ENCODE peak calls at places on chromosome 5, in seven cellular contexts. T, V, D, I, B, M and Q are unnamed samples.

GRCh38 chr5:156819967-156820581 is 30.0 kb upstream of the PPP1R2B start:
- DNase-seq in T (no peak), V (no peak), D (no peak), I (no peak), B (no peak), M (peak), Q (no peak)

GRCh38 chr5:35031276-35031675 is 16.5 kb downstream of the AGXT2 start:
- DNase-seq in T (no peak), V (no peak), D (no peak), I (no peak), B (no peak), M (no peak), Q (no peak)

GRCh38 chr5:129716235-129717030 is 31.5 kb upstream of the MINAR2 start:
- DNase-seq in T (no peak), V (no peak), D (no peak), I (no peak), B (no peak), M (no peak), Q (no peak)

GRCh38 chr5:17916451-17916850 is 282.2 kb downstream of the TAF11L14 start:
- DNase-seq in T (no peak), V (no peak), D (no peak), I (no peak), B (no peak), M (no peak), Q (no peak)

GRCh38 chr5:61964199-61964598 is 341.8 kb upstream of the KIF2A start:
- DNase-seq in T (no peak), V (no peak), D (no peak), I (no peak), B (no peak), M (no peak), Q (no peak)

GRCh38 chr5:141876628-141877477 is 1.4 kb downstream of the PCDH1 start:
- DNase-seq in T (peak), V (peak), D (no peak), I (no peak), B (no peak), M (peak), Q (no peak)

GRCh38 chr5:158921441-158922262 is 178.1 kb downstream of the EBF1 start:
- DNase-seq in T (no peak), V (no peak), D (no peak), I (no peak), B (no peak), M (no peak), Q (no peak)

GRCh38 chr5:115948013-115948605 is 14.2 kb upstream of the LVRN start:
- DNase-seq in T (no peak), V (no peak), D (no peak), I (no peak), B (no peak), M (no peak), Q (no peak)

GRCh38 chr5:5800801-5801761 is 378.6 kb downstream of the ICE1 start:
- DNase-seq in T (no peak), V (no peak), D (no peak), I (no peak), B (no peak), M (no peak), Q (no peak)

GRCh38 chr5:12658871-12659446 is 754.7 kb upstream of the CTNND2 start:
- DNase-seq in T (no peak), V (no peak), D (no peak), I (no peak), B (no peak), M (no peak), Q (no peak)

GRCh38 chr5:138653502-138653901 is 78.3 kb upstream of the HSPA9 start:
- DNase-seq in T (no peak), V (no peak), D (no peak), I (peak), B (no peak), M (no peak), Q (no peak)

GRCh38 chr5:130164966-130165365 is 260.7 kb downstream of the CHSY3 start:
- DNase-seq in T (no peak), V (no peak), D (no peak), I (no peak), B (no peak), M (no peak), Q (no peak)

GRCh38 chr5:34868736-34869135 is 29.8 kb downstream of the TTC23L start:
- DNase-seq in T (no peak), V (no peak), D (no peak), I (no peak), B (no peak), M (no peak), Q (no peak)

GRCh38 chr5:52997424-52997823 is 8.3 kb downstream of the ITGA2 start:
- DNase-seq in T (no peak), V (no peak), D (no peak), I (no peak), B (no peak), M (no peak), Q (no peak)

GRCh38 chr5:163705983-163706771 is 200.8 kb downstream of the MAT2B start:
- DNase-seq in T (no peak), V (no peak), D (no peak), I (no peak), B (no peak), M (no peak), Q (no peak)

GRCh38 chr5:132190161-132190817 is 37.4 kb downstream of the P4HA2 start:
- DNase-seq in T (peak), V (no peak), D (no peak), I (peak), B (no peak), M (no peak), Q (no peak)

GRCh38 chr5:149053027-149053705 is 9.7 kb downstream of the SH3TC2 start:
- DNase-seq in T (peak), V (no peak), D (no peak), I (no peak), B (no peak), M (no peak), Q (no peak)

GRCh38 chr5:150624334-150625163 is 15.9 kb upstream of the SYNPO start:
- DNase-seq in T (no peak), V (no peak), D (no peak), I (no peak), B (no peak), M (peak), Q (no peak)

GRCh38 chr5:154811653-154812465 is 38.5 kb downstream of the FAXDC2 start:
- DNase-seq in T (peak), V (peak), D (no peak), I (peak), B (peak), M (peak), Q (no peak)

GRCh38 chr5:152844713-152845112 is 439.6 kb upstream of the NMUR2 start:
- DNase-seq in T (no peak), V (no peak), D (no peak), I (no peak), B (no peak), M (no peak), Q (no peak)

GRCh38 chr5:1431021-1431811 is 14.0 kb downstream of the SLC6A3 start:
- DNase-seq in T (no peak), V (peak), D (peak), I (no peak), B (peak), M (no peak), Q (no peak)

GRCh38 chr5:39461007-39461682 is 36.4 kb upstream of the DAB2 start:
- DNase-seq in T (no peak), V (peak), D (no peak), I (no peak), B (peak), M (peak), Q (no peak)

GRCh38 chr5:137564475-137564961 is 65.4 kb upstream of the SPOCK1 start:
- DNase-seq in T (no peak), V (no peak), D (no peak), I (no peak), B (no peak), M (no peak), Q (no peak)

GRCh38 chr5:999724-1000123 is 8.9 kb upstream of the NKD2 start:
- DNase-seq in T (no peak), V (peak), D (no peak), I (no peak), B (peak), M (no peak), Q (no peak)

GRCh38 chr5:1152156-1152555 is 40.3 kb upstream of the SLC12A7 start:
- DNase-seq in T (no peak), V (no peak), D (no peak), I (no peak), B (no peak), M (no peak), Q (no peak)

GRCh38 chr5:4374866-4375265 is 765.3 kb upstream of the ADAMTS16 start:
- DNase-seq in T (no peak), V (no peak), D (no peak), I (no peak), B (no peak), M (no peak), Q (no peak)

GRCh38 chr5:137296213-137296702 is 202.9 kb downstream of the SPOCK1 start:
- DNase-seq in T (no peak), V (no peak), D (no peak), I (no peak), B (no peak), M (no peak), Q (no peak)

GRCh38 chr5:173246135-173246495 is 11.1 kb upstream of the NKX2-5 start:
- DNase-seq in T (no peak), V (no peak), D (no peak), I (no peak), B (no peak), M (no peak), Q (no peak)

GRCh38 chr5:53100606-53101005 is 9.0 kb downstream of the MOCS2 start:
- DNase-seq in T (no peak), V (no peak), D (no peak), I (no peak), B (no peak), M (no peak), Q (no peak)

GRCh38 chr5:174317261-174317894 is 271.9 kb downstream of the NSG2 start:
- DNase-seq in T (no peak), V (peak), D (peak), I (no peak), B (peak), M (no peak), Q (no peak)

GRCh38 chr5:111774525-111774924 is 17.5 kb upstream of the NREP start:
- DNase-seq in T (peak), V (no peak), D (no peak), I (no peak), B (no peak), M (peak), Q (no peak)

GRCh38 chr5:126858441-126858840 is 81.5 kb downstream of the LMNB1 start:
- DNase-seq in T (no peak), V (no peak), D (no peak), I (no peak), B (no peak), M (no peak), Q (no peak)

GRCh38 chr5:112977440-112977861 is 853 bp downstream of the DCP2 start:
- DNase-seq in T (no peak), V (no peak), D (no peak), I (no peak), B (no peak), M (no peak), Q (no peak)

GRCh38 chr5:1065891-1066650 is 45.8 kb downstream of the SLC12A7 start:
- DNase-seq in T (no peak), V (no peak), D (no peak), I (no peak), B (no peak), M (no peak), Q (no peak)

GRCh38 chr5:60010328-60010727 is 116.8 kb upstream of the PDE4D start:
- DNase-seq in T (no peak), V (no peak), D (no peak), I (no peak), B (no peak), M (no peak), Q (no peak)

GRCh38 chr5:103474671-103475070 is 87.9 kb downstream of the NUDT12 start:
- DNase-seq in T (no peak), V (no peak), D (no peak), I (no peak), B (no peak), M (no peak), Q (no peak)

GRCh38 chr5:164013077-164013670 is 507.8 kb downstream of the MAT2B start:
- DNase-seq in T (peak), V (peak), D (no peak), I (peak), B (peak), M (peak), Q (no peak)

GRCh38 chr5:180380856-180381255 is 27.7 kb upstream of the GFPT2 start:
- DNase-seq in T (no peak), V (no peak), D (no peak), I (no peak), B (peak), M (no peak), Q (no peak)

GRCh38 chr5:56910123-56910951 is 941 bp downstream of the SETD9 start:
- DNase-seq in T (peak), V (peak), D (peak), I (no peak), B (peak), M (peak), Q (no peak)
- TF ChIP-seq POLR2A in T (no peak), V (peak), D (no peak), I (no peak), B (peak), M (peak), Q (peak)

GRCh38 chr5:89211836-89212235 is 328.9 kb upstream of the MEF2C start:
- DNase-seq in T (no peak), V (no peak), D (no peak), I (no peak), B (no peak), M (no peak), Q (no peak)
- H3K27ac ChIP-seq in T (no peak), V (no peak), D (no peak), I (no peak), B (no peak), M (no peak), Q (no peak)

GRCh38 chr5:74915488-74915887 is 49.3 kb upstream of the FAM169A start:
- DNase-seq in T (no peak), V (no peak), D (no peak), I (no peak), B (no peak), M (no peak), Q (no peak)

GRCh38 chr5:74916831-74917710 is 50.9 kb upstream of the FAM169A start:
- DNase-seq in T (no peak), V (no peak), D (no peak), I (no peak), B (no peak), M (no peak), Q (no peak)

GRCh38 chr5:74919041-74919440 is 52.9 kb upstream of the FAM169A start:
- DNase-seq in T (no peak), V (no peak), D (no peak), I (no peak), B (no peak), M (no peak), Q (no peak)

GRCh38 chr5:74919487-74919886 is 53.3 kb upstream of the FAM169A start:
- DNase-seq in T (peak), V (no peak), D (no peak), I (peak), B (no peak), M (no peak), Q (no peak)

DNA sequence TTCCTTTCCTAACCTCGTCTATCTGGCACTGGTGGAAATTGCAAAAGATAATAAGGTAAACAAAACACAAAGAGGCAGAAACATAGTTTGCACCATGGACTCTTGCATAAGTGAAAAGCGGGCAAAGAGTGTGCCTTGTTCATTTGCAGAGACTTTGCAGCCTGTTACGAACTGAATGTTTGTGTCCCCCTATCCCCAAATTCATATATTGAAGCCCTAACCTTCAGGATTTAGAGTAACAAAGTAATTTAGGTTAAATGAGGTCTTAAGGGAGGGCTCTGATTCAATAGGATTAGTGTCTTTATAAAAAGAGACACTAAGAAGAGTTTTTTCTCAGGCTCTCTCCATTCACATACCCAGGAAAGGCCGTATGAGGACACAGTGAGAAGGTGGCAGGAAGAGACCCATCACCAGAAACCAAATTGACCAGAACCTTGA is 52.1 kb upstream of the FAM169A start:
- DNase-seq in T (no peak), V (no peak), D (no peak), I (no peak), B (no peak), M (no peak), Q (no peak)
- TF ChIP-seq POLR2A in T (no peak), V (no peak), D (no peak), I (no peak), B (no peak), M (no peak), Q (no peak)

GRCh38 chr5:42564689-42565356 is 141.6 kb downstream of the GHR start:
- DNase-seq in T (no peak), V (no peak), D (no peak), I (no peak), B (no peak), M (no peak), Q (no peak)

GRCh38 chr5:42569953-42570548 is 146.8 kb downstream of the GHR start:
- DNase-seq in T (no peak), V (no peak), D (no peak), I (no peak), B (no peak), M (no peak), Q (no peak)

GRCh38 chr5:42569325-42569724 is 146.1 kb downstream of the GHR start:
- DNase-seq in T (no peak), V (no peak), D (no peak), I (no peak), B (no peak), M (no peak), Q (no peak)

GRCh38 chr5:42570946-42571625 is 147.8 kb downstream of the GHR start:
- DNase-seq in T (no peak), V (no peak), D (no peak), I (no peak), B (no peak), M (no peak), Q (no peak)

DNA sequence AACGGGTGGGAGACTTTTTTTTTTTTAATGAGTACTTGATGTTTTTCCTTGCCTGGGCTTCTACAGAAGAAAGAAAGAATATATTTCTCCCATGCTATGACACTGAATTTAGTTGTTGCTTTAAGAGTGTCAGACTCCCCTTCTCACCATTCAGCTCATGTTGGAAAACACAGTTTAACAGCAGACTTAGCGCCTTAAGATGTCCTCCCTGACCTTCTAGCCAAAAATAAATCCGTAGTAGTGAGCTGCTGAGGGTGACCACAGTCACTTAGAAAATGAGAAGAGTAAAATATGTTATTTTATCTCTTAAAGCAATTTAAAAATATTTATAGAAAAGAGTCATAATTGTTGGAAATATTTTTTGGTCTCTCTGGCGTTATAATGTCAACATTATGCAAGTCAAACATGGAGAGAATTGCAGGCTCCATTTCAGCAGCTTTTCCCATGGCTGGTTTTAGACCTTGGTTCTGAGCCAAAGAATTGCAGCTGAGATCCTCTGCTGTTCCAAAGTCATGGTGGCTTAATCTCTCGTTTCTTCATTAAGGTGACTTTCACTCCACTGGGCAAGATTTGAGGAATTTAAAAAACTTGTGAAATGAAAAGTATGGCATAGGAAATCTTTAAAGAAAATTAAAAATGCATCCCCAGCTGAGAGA is 143.5 kb downstream of the GHR start:
- DNase-seq in T (no peak), V (no peak), D (no peak), I (no peak), B (no peak), M (no peak), Q (no peak)
- H3K27ac ChIP-seq in T (no peak), V (no peak), D (no peak), I (no peak), B (peak), M (peak), Q (peak)

DNA sequence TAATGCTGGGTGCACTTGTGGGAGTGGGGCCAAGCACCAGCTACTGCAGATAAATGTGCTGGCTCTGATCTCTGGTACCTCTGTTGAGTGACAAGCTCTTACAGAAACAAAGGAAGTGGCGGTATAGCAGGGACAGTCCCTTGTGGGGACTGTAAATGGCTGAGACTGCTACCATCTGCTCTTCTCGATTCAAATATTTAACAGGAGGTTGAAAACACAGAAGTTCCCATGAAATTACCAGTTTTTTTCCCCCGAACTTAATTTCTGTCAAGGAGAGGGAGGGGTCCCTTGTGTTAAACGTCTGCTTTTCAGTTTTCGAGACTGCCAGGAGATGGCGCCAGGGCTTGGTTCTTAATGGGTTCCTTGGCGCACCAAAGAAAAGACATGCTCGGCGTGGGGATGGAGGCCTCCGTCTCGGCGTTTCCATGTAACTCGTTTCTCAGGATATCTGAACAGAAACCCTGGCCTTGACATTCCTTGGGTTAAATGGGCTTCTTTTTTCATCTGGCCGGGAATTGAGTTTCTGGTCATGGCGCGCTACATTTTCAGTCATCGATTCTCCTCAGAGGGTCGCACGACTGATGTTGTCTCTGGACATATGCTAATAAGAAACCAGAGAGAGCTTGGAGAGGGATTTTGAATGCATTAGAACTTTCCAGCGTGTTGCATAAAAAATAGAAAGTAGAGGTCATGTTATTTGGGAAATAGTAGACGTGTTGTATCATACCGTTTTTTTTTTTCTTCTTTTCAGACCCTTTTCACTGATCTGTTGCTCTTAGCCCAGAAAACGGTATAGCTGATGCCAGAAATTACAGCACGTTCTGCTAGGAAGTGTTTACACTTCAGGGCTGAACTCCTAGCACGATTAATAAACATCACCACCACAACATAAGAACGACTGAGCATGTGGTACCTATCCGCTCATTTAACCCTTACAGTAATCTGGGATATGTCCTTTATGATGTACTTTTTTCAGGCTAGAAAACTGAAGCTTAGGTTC is 64.0 kb downstream of the CARTPT start:
- DNase-seq in T (peak), V (peak), D (peak), I (peak), B (peak), M (peak), Q (no peak)
- TF ChIP-seq POLR2A in T (no peak), V (no peak), D (no peak), I (no peak), B (no peak), M (no peak), Q (no peak)